ENCODE peak calls at places on chromosome 14, in four cellular contexts. W, B, Q and K are unnamed samples.

GRCh38 chr14:59507063-59507751 is 22.9 kb downstream of the JKAMP start:
- DNase-seq in W (peak; percentile 42), B (no peak), Q (peak; percentile 62), K (no peak)

GRCh38 chr14:89957791-89958190 is 2.1 kb downstream of the TDP1 start:
- DNase-seq in W (no peak), B (no peak), Q (no peak), K (no peak)

GRCh38 chr14:84401631-84402030 is 1128.3 kb upstream of the FLRT2 start:
- DNase-seq in W (no peak), B (no peak), Q (no peak), K (no peak)

GRCh38 chr14:66121859-66122258 is 364.3 kb upstream of the CCDC196 start:
- DNase-seq in W (no peak), B (no peak), Q (no peak), K (no peak)

GRCh38 chr14:38125484-38125912 is 82.2 kb upstream of the SSTR1 start:
- DNase-seq in W (no peak), B (no peak), Q (peak; percentile 23), K (no peak)

GRCh38 chr14:36519431-36520321 is at the start of gene NKX2-1:
- DNase-seq in W (no peak), B (no peak), Q (no peak), K (no peak)

GRCh38 chr14:72583316-72584272 is 310.3 kb downstream of the DPF3 start:
- DNase-seq in W (no peak), B (no peak), Q (peak; percentile 31), K (no peak)

GRCh38 chr14:79378020-79378419 is 833.3 kb downstream of the DIO2 start:
- DNase-seq in W (no peak), B (no peak), Q (no peak), K (no peak)

GRCh38 chr14:52950410-52950897 is 396 bp downstream of the FERMT2 start:
- DNase-seq in W (no peak), B (peak; percentile 67), Q (peak; percentile 45), K (peak; percentile 67)

GRCh38 chr14:35369701-35370191 is 34.8 kb downstream of the NFKBIA start:
- DNase-seq in W (no peak), B (peak; percentile 93), Q (no peak), K (no peak)

GRCh38 chr14:49193365-49194050 is 392.7 kb downstream of the RPS29 start:
- DNase-seq in W (no peak), B (no peak), Q (no peak), K (no peak)

GRCh38 chr14:92659765-92660561 is 88.5 kb downstream of the LGMN start:
- DNase-seq in W (no peak), B (no peak), Q (no peak), K (no peak)

GRCh38 chr14:76720382-76720813 is 40.9 kb upstream of the VASH1 start:
- DNase-seq in W (no peak), B (no peak), Q (peak; percentile 28), K (peak; percentile 70)

GRCh38 chr14:20608383-20609095 is 17.4 kb upstream of the RNASE12 start:
- DNase-seq in W (no peak), B (no peak), Q (no peak), K (no peak)

GRCh38 chr14:91420686-91421085 is 3.1 kb upstream of the CCDC88C start:
- DNase-seq in W (no peak), B (no peak), Q (no peak), K (no peak)

GRCh38 chr14:102993523-102993922 is 63.8 kb downstream of the CDC42BPB start:
- DNase-seq in W (peak; percentile 57), B (no peak), Q (no peak), K (no peak)

GRCh38 chr14:93977790-93978581 is 1.6 kb upstream of the ASB2 start:
- DNase-seq in W (no peak), B (no peak), Q (no peak), K (no peak)

GRCh38 chr14:75875958-75876357 is 105.8 kb downstream of the TGFB3 start:
- DNase-seq in W (no peak), B (no peak), Q (no peak), K (no peak)

GRCh38 chr14:71181215-71182003 is 274.1 kb downstream of the PCNX1 start:
- DNase-seq in W (no peak), B (no peak), Q (no peak), K (no peak)

GRCh38 chr14:76311410-76311758 is 64.6 kb upstream of the ESRRB start:
- DNase-seq in W (no peak), B (peak; percentile 18), Q (no peak), K (no peak)

GRCh38 chr14:99236386-99237133 is 35.4 kb downstream of the BCL11B start:
- DNase-seq in W (no peak), B (no peak), Q (no peak), K (no peak)
- H3K9me3 ChIP-seq in W (no peaks in the 10 kb centered on the region), B (peaks cover 2% of the 10 kb centered on the region), Q (no peaks in the 10 kb centered on the region), K (no peaks in the 10 kb centered on the region)

GRCh38 chr14:58297762-58298476 is 436 bp upstream of the ARID4A start:
- DNase-seq in W (peak; percentile 100), B (peak; percentile 100), Q (peak; percentile 98), K (peak; percentile 99)

GRCh38 chr14:58297412-58297761 is 968 bp upstream of the ARID4A start:
- DNase-seq in W (no peak), B (no peak), Q (no peak), K (no peak)

GRCh38 chr14:58298880-58299664 is 717 bp downstream of the ARID4A start:
- DNase-seq in W (no peak), B (no peak), Q (peak; percentile 30), K (peak; percentile 32)

GRCh38 chr14:58298477-58298879 is at the start of gene ARID4A:
- DNase-seq in W (no peak), B (no peak), Q (no peak), K (peak; percentile 89)

DNA sequence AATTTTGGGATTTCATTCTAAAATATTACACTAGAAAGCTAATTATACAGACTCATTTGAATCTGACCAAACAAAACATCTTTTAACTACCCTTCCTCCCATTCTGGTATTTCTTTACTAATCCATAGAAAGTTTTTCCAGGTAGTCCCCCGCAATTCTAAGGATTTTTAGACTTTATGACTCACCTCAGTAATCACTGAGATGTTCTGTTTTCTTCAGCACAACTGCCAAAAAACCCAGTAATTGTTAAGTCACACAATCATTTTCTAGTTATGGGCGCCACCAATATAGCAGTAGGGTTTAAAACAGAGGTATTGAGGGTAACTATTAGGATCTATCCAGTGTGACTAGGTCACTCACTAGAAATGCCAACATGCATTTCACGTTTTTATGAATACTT is 1.6 kb upstream of the ARID4A start:
- DNase-seq in W (no peak), B (no peak), Q (no peak), K (no peak)
- H3K4me1 ChIP-seq in W (peaks cover 12% of the 10 kb centered on the region), B (peaks cover 11% of the 10 kb centered on the region), Q (peaks cover 16% of the 10 kb centered on the region), K (peaks cover 7% of the 10 kb centered on the region)

DNA sequence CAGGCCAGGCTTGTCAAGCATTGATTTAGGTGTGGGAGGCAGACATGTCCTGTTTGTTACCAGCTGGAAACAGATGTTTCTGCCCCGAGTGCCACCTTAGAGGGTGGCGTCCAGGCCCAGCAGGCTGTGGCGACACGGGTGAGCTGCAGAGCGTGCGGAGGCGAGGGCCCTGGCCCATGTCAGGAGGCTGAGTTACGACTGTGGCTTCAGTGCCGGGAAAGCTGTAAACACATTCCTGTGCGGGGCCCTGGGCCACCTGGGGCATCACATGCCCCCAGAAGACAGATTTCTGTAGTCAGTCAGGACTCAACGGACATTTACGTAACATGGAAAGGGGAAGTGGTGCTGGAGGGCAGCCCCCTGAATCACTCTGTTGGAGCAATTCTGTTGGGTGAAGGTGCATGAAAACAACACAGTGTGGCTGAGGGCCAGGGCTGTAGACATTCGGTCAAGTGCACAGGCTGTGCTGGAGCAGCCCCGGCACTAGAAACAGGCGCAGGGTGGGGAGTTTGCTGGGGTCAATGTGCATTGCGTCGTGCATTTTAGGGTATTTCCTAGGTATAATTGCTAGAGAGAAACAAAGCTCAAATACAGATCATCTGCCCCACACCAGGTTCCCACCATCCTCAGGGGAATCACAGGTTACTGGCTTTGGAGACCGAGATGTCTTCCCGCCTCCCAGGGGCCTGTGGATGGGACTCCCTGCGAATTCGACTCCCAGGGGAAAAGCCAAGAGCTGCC is 291.8 kb downstream of the TMEM121 start:
- DNase-seq in W (no peak), B (no peak), Q (no peak), K (no peak)
- H3K9me3 ChIP-seq in W (no peaks in the 10 kb centered on the region), B (no peaks in the 10 kb centered on the region), Q (no peaks in the 10 kb centered on the region), K (no peaks in the 10 kb centered on the region)

GRCh38 chr14:56198438-56198837 is 80.2 kb downstream of the PELI2 start:
- DNase-seq in W (no peak), B (no peak), Q (no peak), K (no peak)
- H3K4me1 ChIP-seq in W (no peaks in the 10 kb centered on the region), B (no peaks in the 10 kb centered on the region), Q (peaks cover 41% of the 10 kb centered on the region), K (peaks cover 28% of the 10 kb centered on the region)

GRCh38 chr14:104512061-104512460 is 67.5 kb upstream of the C14orf180 start:
- DNase-seq in W (no peak), B (no peak), Q (no peak), K (no peak)

GRCh38 chr14:104510794-104511611 is 68.6 kb upstream of the C14orf180 start:
- DNase-seq in W (no peak), B (no peak), Q (no peak), K (no peak)

GRCh38 chr14:104514156-104514848 is 65.3 kb upstream of the C14orf180 start:
- DNase-seq in W (no peak), B (no peak), Q (peak; percentile 32), K (no peak)

GRCh38 chr14:104513641-104514046 is 65.9 kb upstream of the C14orf180 start:
- DNase-seq in W (no peak), B (no peak), Q (no peak), K (no peak)

DNA sequence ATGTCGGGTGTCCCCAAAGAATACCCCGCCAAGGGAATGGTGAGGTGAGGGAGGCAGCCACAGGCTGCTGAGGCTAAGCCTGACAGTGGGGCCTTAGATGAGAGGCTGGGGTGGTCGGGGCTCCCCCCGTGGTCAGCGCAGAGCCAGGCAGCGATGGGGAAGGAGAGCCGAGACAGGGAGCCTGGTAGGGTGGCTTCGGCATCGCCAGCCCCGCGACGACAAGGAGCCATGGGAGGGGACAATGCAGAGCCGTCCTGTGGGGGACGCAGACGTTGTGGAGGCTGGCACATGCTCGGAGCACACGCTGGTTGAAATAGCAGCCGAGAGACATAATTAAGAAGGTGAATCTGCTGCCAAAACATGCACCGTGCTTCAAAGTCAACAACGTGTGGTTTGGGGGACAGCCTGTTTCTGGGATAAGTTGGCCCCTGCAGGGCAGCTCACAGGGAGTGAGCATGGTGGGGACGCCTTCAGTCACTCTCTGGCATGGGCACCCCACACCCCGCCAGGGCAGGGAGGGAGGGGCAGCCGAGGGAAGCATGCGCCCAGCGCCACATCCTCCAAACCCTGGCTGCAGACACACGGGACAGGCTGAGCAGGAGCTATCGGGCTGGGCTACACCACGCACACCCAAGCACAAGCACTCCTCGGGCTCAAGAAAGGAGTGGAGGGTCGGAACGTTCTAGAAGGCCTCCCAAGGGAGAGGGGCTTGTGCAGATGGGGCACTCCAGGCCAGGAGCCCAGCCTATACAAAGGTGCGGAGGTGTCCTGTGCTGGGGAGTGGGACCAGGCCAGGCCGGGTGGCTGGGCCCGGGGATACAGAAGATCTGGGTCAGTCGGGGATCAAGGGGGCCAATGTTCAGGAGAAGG is 66.6 kb upstream of the C14orf180 start:
- DNase-seq in W (no peak), B (no peak), Q (no peak), K (no peak)
- H3K9me3 ChIP-seq in W (no peaks in the 10 kb centered on the region), B (no peaks in the 10 kb centered on the region), Q (no peaks in the 10 kb centered on the region), K (no peaks in the 10 kb centered on the region)

GRCh38 chr14:95511687-95512086 is 4.8 kb downstream of the SYNE3 start:
- DNase-seq in W (no peak), B (no peak), Q (no peak), K (peak; percentile 8)
- H3K4me1 ChIP-seq in W (peaks cover 31% of the 10 kb centered on the region), B (peaks cover 34% of the 10 kb centered on the region), Q (no peaks in the 10 kb centered on the region), K (peaks cover 19% of the 10 kb centered on the region)

DNA sequence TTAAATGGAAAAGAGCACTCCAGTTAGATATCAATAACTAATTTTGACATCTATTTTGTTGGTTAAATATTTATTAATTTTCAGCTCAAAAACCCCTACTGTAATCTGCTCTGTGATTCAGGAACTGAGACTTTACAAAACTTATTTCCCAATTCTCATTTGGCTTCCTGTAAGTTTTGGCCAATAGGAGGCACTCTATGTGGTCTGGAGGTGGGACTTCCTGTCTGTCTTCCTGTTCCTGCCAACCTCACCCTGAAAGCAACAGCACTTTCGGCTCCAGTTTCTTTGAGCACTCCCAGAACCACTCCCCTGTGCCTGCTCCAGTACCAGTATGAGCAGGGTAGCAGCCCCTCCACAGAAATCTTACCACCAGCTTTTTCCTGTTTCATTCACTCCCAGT is 1027.0 kb downstream of the VRK1 start:
- DNase-seq in W (no peak), B (no peak), Q (no peak), K (no peak)
- H3K9me3 ChIP-seq in W (no peaks in the 10 kb centered on the region), B (no peaks in the 10 kb centered on the region), Q (no peaks in the 10 kb centered on the region), K (no peaks in the 10 kb centered on the region)